ENCODE peak calls at places on chromosomes 7 and 10, in ten cellular contexts. Y is stimulated activated CD4-positive, alpha-beta T cell treated with anti-CD3 and anti-CD28 coated beads, Interleukin-1b, Interleukin-23, amount 100 ng/mL, for 24 hours; X is ecto neural progenitor cell; Q is CD4-positive, alpha-beta T cell; I is choroid plexus epithelial cell; N is GM23248; L is posterior vena cava; J is cardiac septum; T is midbrain; U is activated CD4-positive, CD25-positive, alpha-beta regulatory T cell. A is an unnamed sample.

GRCh38 chr7:124856299-124856888 is 73.2 kb downstream of the POT1 start:
- DNase-seq in I (peak; percentile 68), L (no peak), Y (no peak), Q (no peak), J (no peak), T (peak; percentile 59), X (no peak), N (peak; percentile 67), U (no peak), A (no peak)

GRCh38 chr7:134827889-134828288 is 48.5 kb downstream of the CALD1 start:
- DNase-seq in X (no peak), Q (no peak), L (no peak), Y (no peak), J (no peak), T (no peak), I (peak; percentile 89), U (no peak), N (peak; percentile 81), A (no peak)

GRCh38 chr10:96565774-96566173 is 21.0 kb downstream of the TM9SF3 start:
- DNase-seq in Q (no peak), J (no peak), U (no peak), T (no peak), L (no peak), X (no peak), I (peak; percentile 66), N (peak; percentile 74), Y (no peak), A (no peak)

GRCh38 chr10:31395695-31396094 is 76.7 kb downstream of the ZEB1 start:
- DNase-seq in X (no peak), J (no peak), T (no peak), Q (no peak), U (no peak), N (peak; percentile 53), I (no peak), Y (no peak), L (no peak), A (no peak)

GRCh38 chr10:89047397-89047796 is 56.8 kb downstream of the FAS start:
- DNase-seq in I (no peak), L (no peak), J (no peak), Y (no peak), X (no peak), Q (no peak), U (no peak), N (peak; percentile 12), T (no peak), A (no peak)

GRCh38 chr10:5663692-5664427 is 2.5 kb downstream of the ASB13 start:
- DNase-seq in T (no peak), L (no peak), N (no peak), U (no peak), Q (no peak), Y (no peak), I (no peak), X (no peak), J (no peak), A (no peak)

GRCh38 chr10:60303778-60304177 is 85.9 kb downstream of the ANK3 start:
- DNase-seq in X (no peak), U (no peak), N (no peak), T (no peak), Y (no peak), J (no peak), Q (no peak), I (no peak), L (no peak), A (no peak)

GRCh38 chr10:43249151-43249961 is 17.5 kb downstream of the RASGEF1A start:
- DNase-seq in X (peak; percentile 42), J (peak; percentile 70), L (peak; percentile 56), U (no peak), Q (no peak), Y (no peak), T (no peak), I (no peak), N (no peak), A (no peak)

GRCh38 chr7:13742126-13742525 is 247.3 kb downstream of the ETV1 start:
- DNase-seq in X (no peak), N (peak; percentile 81), L (no peak), I (peak; percentile 47), Q (no peak), Y (no peak), U (no peak), J (no peak), T (no peak), A (no peak)

GRCh38 chr7:99693427-99694200 is 13.8 kb upstream of the CYP3A5 start:
- DNase-seq in L (no peak), T (no peak), X (peak; percentile 77), Q (peak; percentile 18), U (no peak), N (no peak), J (no peak), I (no peak), Y (no peak), A (no peak)

GRCh38 chr10:113532724-113533123 is 20.1 kb upstream of the HABP2 start:
- DNase-seq in Y (no peak), L (no peak), N (no peak), X (no peak), J (no peak), I (no peak), T (no peak), Q (no peak), U (no peak), A (no peak)

GRCh38 chr7:99324559-99324958 is 1.1 kb upstream of the ARPC1A start:
- DNase-seq in T (no peak), U (no peak), N (no peak), L (no peak), J (no peak), Y (no peak), X (no peak), Q (no peak), I (no peak), A (no peak)

GRCh38 chr7:18290223-18290622 is 205.3 kb upstream of the HDAC9 start:
- DNase-seq in U (no peak), L (no peak), T (no peak), N (no peak), Q (no peak), J (no peak), X (no peak), I (no peak), Y (no peak), A (no peak)

GRCh38 chr10:50635286-50635685 is 11.5 kb upstream of the SGMS1 start:
- DNase-seq in N (peak; percentile 86), J (no peak), I (peak; percentile 93), T (no peak), L (no peak), Y (no peak), Q (no peak), X (no peak), U (no peak), A (no peak)

GRCh38 chr7:106792233-106792926 is 72.7 kb upstream of the PIK3CG start:
- DNase-seq in T (no peak), U (no peak), Q (no peak), I (no peak), X (no peak), N (no peak), L (no peak), J (no peak), Y (no peak), A (no peak)

GRCh38 chr7:114182837-114183236 is 231.8 kb upstream of the FOXP2 start:
- DNase-seq in I (peak; percentile 58), J (no peak), Y (no peak), X (no peak), L (no peak), U (no peak), N (no peak), T (no peak), Q (no peak), A (no peak)

GRCh38 chr10:30505543-30506298 is 71.7 kb downstream of the MAP3K8 start:
- DNase-seq in T (no peak), X (no peak), J (no peak), L (no peak), Y (no peak), N (no peak), U (no peak), Q (no peak), I (no peak), A (no peak)

GRCh38 chr7:2488681-2489080 is 12.5 kb upstream of the GRIFIN start:
- DNase-seq in L (no peak), N (peak; percentile 38), I (no peak), T (no peak), X (no peak), Q (no peak), U (no peak), J (no peak), Y (no peak), A (no peak)

GRCh38 chr7:88586219-88586618 is 173.3 kb upstream of the ZNF804B start:
- DNase-seq in T (no peak), Q (no peak), I (no peak), N (no peak), J (no peak), Y (no peak), X (no peak), L (no peak), U (no peak), A (no peak)

GRCh38 chr10:91590142-91590903 is 42.5 kb downstream of the PPP1R3C start:
- DNase-seq in J (no peak), T (no peak), L (peak; percentile 90), I (peak; percentile 78), Y (no peak), Q (no peak), X (no peak), U (no peak), N (peak; percentile 91), A (no peak)

GRCh38 chr7:31408120-31408729 is 67.7 kb upstream of the NEUROD6 start:
- DNase-seq in J (no peak), U (no peak), T (no peak), Y (no peak), N (peak; percentile 40), X (no peak), L (no peak), Q (no peak), I (peak; percentile 9), A (no peak)

GRCh38 chr10:844552-844951 is 87.0 kb downstream of the LARP4B start:
- DNase-seq in N (peak; percentile 40), T (no peak), J (no peak), I (peak; percentile 57), U (no peak), Q (no peak), Y (no peak), L (no peak), X (no peak), A (no peak)

GRCh38 chr10:23294638-23295247 is 49.9 kb downstream of the C10orf67 start:
- DNase-seq in Q (no peak), Y (no peak), J (no peak), L (no peak), N (peak; percentile 42), X (no peak), T (peak; percentile 22), U (no peak), I (peak; percentile 45), A (no peak)

GRCh38 chr7:145633513-145633912 is 483.1 kb upstream of the CNTNAP2 start:
- DNase-seq in I (peak; percentile 51), Y (no peak), L (no peak), Q (no peak), J (no peak), U (no peak), N (no peak), X (no peak), T (no peak), A (no peak)

GRCh38 chr10:22228167-22228938 is 10.5 kb upstream of the EBLN1 start:
- DNase-seq in T (no peak), I (no peak), J (no peak), X (no peak), Y (no peak), N (no peak), U (no peak), L (no peak), Q (no peak), A (no peak)

GRCh38 chr10:112246-112645 is 23.0 kb upstream of the ZMYND11 start:
- DNase-seq in Y (no peak), T (no peak), Q (no peak), J (no peak), L (no peak), X (no peak), U (no peak), I (no peak), N (no peak), A (no peak)

GRCh38 chr7:129805086-129805719 is 147.6 kb downstream of the UBE2H start:
- DNase-seq in X (no peak), J (no peak), L (no peak), T (no peak), Y (no peak), Q (no peak), N (no peak), U (no peak), I (no peak), A (no peak)

GRCh38 chr10:43200538-43201390 is 62.5 kb downstream of the CSGALNACT2 start:
- DNase-seq in J (peak; percentile 62), Y (no peak), N (no peak), Q (no peak), X (no peak), T (no peak), I (no peak), L (peak; percentile 72), U (no peak), A (no peak)